ENCODE peak calls at places on chromosomes 5 and 9, in four cellular contexts. One of them, this sample, is unnamed.

GRCh38 chr9:125851971-125852370 is 104.8 kb downstream of the PBX3 start:
- DNase-seq in ovary: no peak
- DNase-seq in K562: no peak
- DNase-seq in A549: no peak
- DNase-seq in this sample: no peak

GRCh38 chr5:75375414-75375813 is 38.4 kb downstream of the HMGCR start:
- DNase-seq in K562: no peak
- DNase-seq in A549: no peak
- DNase-seq in ovary: no peak
- DNase-seq in this sample: no peak

GRCh38 chr5:178330791-178331404 is 98.3 kb upstream of the PHYKPL start:
- DNase-seq in A549: no peak
- DNase-seq in K562: no peak
- DNase-seq in ovary: no peak
- DNase-seq in this sample: no peak

GRCh38 chr5:154706416-154706815 is 48.8 kb upstream of the LARP1 start:
- DNase-seq in ovary: no peak
- DNase-seq in A549: no peak
- DNase-seq in K562: no peak
- DNase-seq in this sample: no peak

GRCh38 chr5:617896-618295 is 5.8 kb downstream of the CEP72 start:
- DNase-seq in K562: no peak
- DNase-seq in ovary: no peak
- DNase-seq in A549: no peak
- DNase-seq in this sample: no peak

GRCh38 chr9:98453589-98454311 is 198.3 kb upstream of the TBC1D2 start:
- DNase-seq in A549: no peak
- DNase-seq in K562: no peak
- DNase-seq in ovary: no peak
- DNase-seq in this sample: no peak

GRCh38 chr5:33370135-33370472 is 70.7 kb upstream of the TARS1 start:
- DNase-seq in A549: no peak
- DNase-seq in K562: no peak
- DNase-seq in ovary: no peak
- DNase-seq in this sample: no peak

GRCh38 chr5:172102913-172103629 is 85.0 kb downstream of the STK10 start:
- DNase-seq in K562: peak
- DNase-seq in ovary: no peak
- DNase-seq in A549: peak
- DNase-seq in this sample: peak

GRCh38 chr5:88688981-88689661 is 193.9 kb downstream of the MEF2C start:
- DNase-seq in ovary: no peak
- DNase-seq in A549: no peak
- DNase-seq in K562: no peak
- DNase-seq in this sample: no peak

GRCh38 chr9:128550770-128551651 is 1.4 kb upstream of the SPTAN1 start:
- DNase-seq in A549: no peak
- DNase-seq in ovary: peak
- DNase-seq in K562: no peak
- DNase-seq in this sample: no peak

GRCh38 chr9:134563397-134563796 is 78.2 kb upstream of the COL5A1 start:
- DNase-seq in ovary: no peak
- DNase-seq in K562: no peak
- DNase-seq in A549: no peak
- DNase-seq in this sample: no peak

GRCh38 chr9:113611461-113612215 is 148.1 kb downstream of the RGS3 start:
- DNase-seq in A549: no peak
- DNase-seq in ovary: no peak
- DNase-seq in K562: no peak
- DNase-seq in this sample: no peak

GRCh38 chr9:107866912-107867311 is 377.3 kb upstream of the KLF4 start:
- DNase-seq in A549: no peak
- DNase-seq in ovary: no peak
- DNase-seq in K562: no peak
- DNase-seq in this sample: no peak

GRCh38 chr5:61586096-61587084 is 254.3 kb downstream of the ZSWIM6 start:
- DNase-seq in A549: no peak
- DNase-seq in K562: no peak
- DNase-seq in ovary: peak
- DNase-seq in this sample: no peak

GRCh38 chr5:135120951-135121350 is 86.9 kb upstream of the PITX1 start:
- DNase-seq in A549: no peak
- DNase-seq in K562: no peak
- DNase-seq in ovary: no peak
- DNase-seq in this sample: no peak

GRCh38 chr9:6910032-6910431 is 152.3 kb downstream of the KDM4C start:
- DNase-seq in K562: no peak
- DNase-seq in ovary: no peak
- DNase-seq in A549: peak
- DNase-seq in this sample: no peak

GRCh38 chr9:129964901-129965734 is 77.9 kb downstream of the FNBP1 start:
- DNase-seq in ovary: peak
- DNase-seq in K562: no peak
- DNase-seq in A549: no peak
- DNase-seq in this sample: no peak

GRCh38 chr5:154368041-154368800 is 77.6 kb upstream of the SAP30L start:
- DNase-seq in ovary: peak
- DNase-seq in K562: no peak
- DNase-seq in A549: peak
- DNase-seq in this sample: no peak

GRCh38 chr5:108703313-108703712 is 44.4 kb upstream of the FER start:
- DNase-seq in A549: no peak
- DNase-seq in ovary: no peak
- DNase-seq in K562: no peak
- DNase-seq in this sample: no peak
- TF ChIP-seq POLR2A in A549: no peak
- TF ChIP-seq POLR2A in ovary: no peak
- TF ChIP-seq POLR2A in K562: no peak
- TF ChIP-seq POLR2A in this sample: no peak

GRCh38 chr5:79795764-79796398 is 106.2 kb downstream of the CMYA5 start:
- DNase-seq in ovary: peak
- DNase-seq in A549: no peak
- DNase-seq in K562: peak
- DNase-seq in this sample: no peak
- TF ChIP-seq EP300 in ovary: no peak
- TF ChIP-seq EP300 in A549: no peak
- TF ChIP-seq EP300 in K562: no peak
- TF ChIP-seq EP300 in this sample: no peak

GRCh38 chr5:55600536-55601208 is 65.9 kb upstream of the PLPP1 start:
- DNase-seq in K562: no peak
- DNase-seq in ovary: no peak
- DNase-seq in A549: no peak
- DNase-seq in this sample: no peak
- H3K4me3 ChIP-seq in K562: no peak
- H3K4me3 ChIP-seq in ovary: no peak
- H3K4me3 ChIP-seq in A549: peak
- H3K4me3 ChIP-seq in this sample: no peak

DNA sequence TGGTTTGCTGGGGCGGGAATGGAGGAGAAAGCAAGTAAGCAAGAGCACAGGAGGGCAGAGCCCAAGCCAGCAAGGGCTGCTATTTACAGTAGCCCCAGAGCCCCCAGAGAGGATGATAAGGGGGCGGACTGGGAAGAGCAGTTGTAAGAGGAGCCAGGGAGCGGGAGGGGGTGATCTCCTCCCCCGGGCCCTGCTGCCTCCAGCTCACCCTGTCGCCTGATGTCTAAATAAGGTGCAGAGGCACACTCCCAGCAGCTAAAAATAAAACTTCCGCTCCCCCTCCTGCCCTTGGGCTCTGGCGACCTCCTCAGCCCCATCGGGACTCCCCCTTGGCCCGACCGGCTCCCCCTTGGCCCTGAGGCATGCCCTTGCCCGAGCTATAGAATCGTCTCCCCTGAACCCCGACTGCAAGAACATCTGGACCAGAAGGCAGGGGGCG is 14.4 kb upstream of the CCDC69 start:
- DNase-seq in K562: peak
- DNase-seq in A549: no peak
- DNase-seq in ovary: peak
- DNase-seq in this sample: peak
- TF ChIP-seq POLR2A in K562: no peak
- TF ChIP-seq POLR2A in A549: no peak
- TF ChIP-seq POLR2A in ovary: no peak
- TF ChIP-seq POLR2A in this sample: no peak

GRCh38 chr9:105447814-105448812 is at the start of gene FSD1L:
- DNase-seq in A549: peak
- DNase-seq in ovary: peak
- DNase-seq in K562: peak
- DNase-seq in this sample: peak
- TF ChIP-seq EP300 in A549: no peak
- TF ChIP-seq EP300 in ovary: no peak
- TF ChIP-seq EP300 in K562: peak
- TF ChIP-seq EP300 in this sample: peak

DNA sequence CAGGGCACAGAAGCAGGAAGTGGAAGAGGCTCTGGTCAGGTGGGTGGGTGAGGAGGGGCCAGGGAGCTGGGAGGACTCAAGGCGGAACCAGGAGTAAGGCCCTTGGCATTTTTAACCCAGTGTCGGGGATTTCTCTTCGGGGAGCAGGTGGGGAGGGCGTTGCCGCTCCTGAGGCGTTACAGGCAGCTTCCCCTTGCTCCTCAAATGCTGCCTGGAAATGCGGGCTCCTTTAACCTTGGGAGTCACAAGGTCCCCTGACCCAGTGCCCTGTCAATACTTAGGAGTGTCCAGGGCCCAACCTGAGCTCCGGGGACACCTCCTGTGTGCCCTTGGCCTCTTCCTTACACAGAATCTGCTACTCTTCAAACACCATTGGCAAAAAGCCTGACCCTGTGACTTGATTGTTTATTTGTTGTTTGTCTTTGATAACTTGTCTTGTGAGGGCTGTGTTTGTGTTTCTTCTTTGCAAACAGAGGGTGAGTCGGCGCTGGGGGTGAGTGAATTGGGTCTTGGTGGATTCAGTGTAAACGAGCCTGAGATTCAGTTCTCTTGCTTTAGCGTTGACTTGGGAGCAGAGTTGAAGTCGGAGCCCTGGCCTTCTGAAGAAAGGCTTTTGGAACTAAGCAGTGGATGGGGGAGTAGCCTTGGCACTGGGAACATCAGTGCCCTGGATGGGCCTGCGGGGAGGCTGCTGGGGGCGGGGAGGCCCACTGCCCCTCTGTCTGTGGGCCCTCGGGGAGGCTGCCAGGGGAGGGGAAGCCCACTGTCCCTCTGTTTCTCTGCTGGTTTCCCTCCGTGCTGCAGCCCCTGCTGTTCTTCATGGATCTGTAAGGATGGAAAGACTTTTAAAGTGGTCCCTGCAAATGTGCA is 300.7 kb upstream of the IRX4 start:
- DNase-seq in K562: no peak
- DNase-seq in A549: no peak
- DNase-seq in ovary: no peak
- DNase-seq in this sample: no peak
- H3K4me3 ChIP-seq in K562: no peak
- H3K4me3 ChIP-seq in A549: no peak
- H3K4me3 ChIP-seq in ovary: no peak
- H3K4me3 ChIP-seq in this sample: no peak

GRCh38 chr9:95875305-95876137 is at the start of gene ERCC6L2:
- DNase-seq in ovary: peak
- DNase-seq in K562: peak
- DNase-seq in A549: peak
- DNase-seq in this sample: peak
- TF ChIP-seq POLR2A in ovary: peak
- TF ChIP-seq POLR2A in K562: peak
- TF ChIP-seq POLR2A in A549: peak
- TF ChIP-seq POLR2A in this sample: peak

GRCh38 chr5:170277953-170278352 is 19.6 kb downstream of the LCP2 start:
- DNase-seq in A549: no peak
- DNase-seq in ovary: no peak
- DNase-seq in K562: no peak
- DNase-seq in this sample: no peak

GRCh38 chr5:170283296-170283695 is 14.3 kb downstream of the LCP2 start:
- DNase-seq in K562: no peak
- DNase-seq in A549: no peak
- DNase-seq in ovary: no peak
- DNase-seq in this sample: no peak

GRCh38 chr5:170284231-170284630 is 13.3 kb downstream of the LCP2 start:
- DNase-seq in A549: no peak
- DNase-seq in ovary: no peak
- DNase-seq in K562: no peak
- DNase-seq in this sample: no peak

GRCh38 chr5:170278611-170279500 is 18.7 kb downstream of the LCP2 start:
- DNase-seq in ovary: no peak
- DNase-seq in K562: peak
- DNase-seq in A549: no peak
- DNase-seq in this sample: peak

GRCh38 chr5:170280090-170280493 is 17.5 kb downstream of the LCP2 start:
- DNase-seq in ovary: peak
- DNase-seq in A549: no peak
- DNase-seq in K562: no peak
- DNase-seq in this sample: no peak
- TF ChIP-seq EP300 in ovary: peak
- TF ChIP-seq EP300 in A549: no peak
- TF ChIP-seq EP300 in K562: no peak
- TF ChIP-seq EP300 in this sample: peak

GRCh38 chr5:10441083-10441991 is at the start of gene ROPN1L:
- DNase-seq in K562: peak
- DNase-seq in ovary: peak
- DNase-seq in A549: peak
- DNase-seq in this sample: peak

GRCh38 chr5:10445352-10445751 is 3.7 kb downstream of the ROPN1L start:
- DNase-seq in K562: peak
- DNase-seq in ovary: no peak
- DNase-seq in A549: no peak
- DNase-seq in this sample: no peak

GRCh38 chr5:10441992-10442435 is 335 bp downstream of the ROPN1L start:
- DNase-seq in A549: peak
- DNase-seq in ovary: no peak
- DNase-seq in K562: no peak
- DNase-seq in this sample: no peak

GRCh38 chr5:10440367-10440990 is 1.2 kb upstream of the ROPN1L start:
- DNase-seq in A549: no peak
- DNase-seq in K562: no peak
- DNase-seq in ovary: no peak
- DNase-seq in this sample: no peak

DNA sequence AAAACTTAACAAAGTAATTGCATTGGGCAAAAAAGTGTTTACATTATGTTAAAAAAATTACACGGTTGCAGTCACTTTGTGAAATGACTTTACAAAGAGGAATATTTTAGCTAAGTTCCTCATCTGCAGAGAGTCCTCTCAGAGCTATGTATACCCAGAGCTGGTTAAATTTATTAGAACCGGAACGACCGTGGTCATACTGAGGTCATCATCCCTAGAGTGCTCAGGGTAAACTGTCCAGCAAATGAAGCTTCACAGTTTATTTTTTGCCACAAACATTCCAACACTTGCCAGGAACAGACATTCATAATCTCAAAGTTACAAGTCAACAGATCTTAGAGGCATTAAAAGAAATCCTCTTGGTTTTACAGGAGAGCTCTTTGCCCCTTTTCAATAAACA is 902 bp downstream of the ROPN1L start:
- DNase-seq in K562: no peak
- DNase-seq in A549: no peak
- DNase-seq in ovary: no peak
- DNase-seq in this sample: no peak
- H3K4me3 ChIP-seq in K562: no peak
- H3K4me3 ChIP-seq in A549: peak
- H3K4me3 ChIP-seq in ovary: no peak
- H3K4me3 ChIP-seq in this sample: peak